ENCODE peak calls at places on chromosomes 5 and 9, in ten cellular contexts. F is choroid plexus epithelial cell; A is endodermal cell; J is CD4-positive, alpha-beta T cell; X is GM12864; D is OCI-LY7; P is AG10803; O is tibial artery; T is GM06990; Y is cardiac fibroblast. K is an unnamed sample.
A peak's percentile ranks its signal among the peaks of the same experiment; 100 is the strongest.

GRCh38 chr9:92686954-92687353 is 17.0 kb upstream of the IPPK start:
- DNase-seq in F (peak; percentile 16), A (peak; percentile 66), J (no peak), X (no peak), D (peak; percentile 35), P (no peak), O (no peak), T (no peak), Y (peak; percentile 8), K (no peak)

GRCh38 chr9:127049581-127049980 is 72.9 kb downstream of the ANGPTL2 start:
- DNase-seq in F (peak; percentile 14), A (peak; percentile 33), J (no peak), X (no peak), D (no peak), P (no peak), O (no peak), T (no peak), Y (peak; percentile 42), K (no peak)

GRCh38 chr5:40775846-40776657 is 20.3 kb upstream of the TTC33 start:
- DNase-seq in F (peak; percentile 43), A (no peak), J (no peak), X (no peak), D (no peak), P (no peak), O (no peak), T (no peak), Y (no peak), K (no peak)

GRCh38 chr9:107274953-107275422 is 8.1 kb upstream of the RAD23B start:
- DNase-seq in F (peak; percentile 99), A (no peak), J (no peak), X (no peak), D (no peak), P (peak; percentile 100), O (no peak), T (no peak), Y (peak; percentile 97), K (no peak)

GRCh38 chr5:163571755-163572154 is 66.3 kb downstream of the MAT2B start:
- DNase-seq in F (peak; percentile 82), A (no peak), J (no peak), X (no peak), D (no peak), P (peak; percentile 95), O (no peak), T (no peak), Y (peak; percentile 88), K (no peak)

GRCh38 chr5:110376281-110376916 is 350.1 kb downstream of the TMEM232 start:
- DNase-seq in F (no peak), A (no peak), J (no peak), X (no peak), D (no peak), P (peak; percentile 96), O (no peak), T (no peak), Y (no peak), K (no peak)

GRCh38 chr9:135341612-135342169 is 137.9 kb upstream of the PPP1R26 start:
- DNase-seq in F (no peak), A (peak; percentile 50), J (no peak), X (no peak), D (no peak), P (no peak), O (no peak), T (no peak), Y (no peak), K (no peak)

GRCh38 chr5:134063421-134063820 is 51.1 kb upstream of the TCF7 start:
- DNase-seq in F (no peak), A (no peak), J (no peak), X (no peak), D (no peak), P (no peak), O (no peak), T (no peak), Y (no peak), K (no peak)

GRCh38 chr5:102663771-102664530 is 91.2 kb upstream of the PAM start:
- DNase-seq in F (peak; percentile 37), A (no peak), J (no peak), X (no peak), D (no peak), P (peak; percentile 50), O (no peak), T (no peak), Y (no peak), K (no peak)

GRCh38 chr5:146020100-146020499 is 83.7 kb downstream of the SH3RF2 start:
- DNase-seq in F (no peak), A (no peak), J (no peak), X (no peak), D (no peak), P (no peak), O (no peak), T (no peak), Y (no peak), K (no peak)

GRCh38 chr5:91307023-91307422 is 76.1 kb downstream of the ARRDC3 start:
- DNase-seq in F (peak; percentile 36), A (no peak), J (no peak), X (no peak), D (no peak), P (peak; percentile 100), O (peak; percentile 74), T (no peak), Y (peak; percentile 96), K (no peak)

GRCh38 chr5:32098291-32098690 is 75.8 kb downstream of the GOLPH3 start:
- DNase-seq in F (peak; percentile 38), A (no peak), J (no peak), X (no peak), D (no peak), P (no peak), O (no peak), T (no peak), Y (peak; percentile 46), K (no peak)

DNA sequence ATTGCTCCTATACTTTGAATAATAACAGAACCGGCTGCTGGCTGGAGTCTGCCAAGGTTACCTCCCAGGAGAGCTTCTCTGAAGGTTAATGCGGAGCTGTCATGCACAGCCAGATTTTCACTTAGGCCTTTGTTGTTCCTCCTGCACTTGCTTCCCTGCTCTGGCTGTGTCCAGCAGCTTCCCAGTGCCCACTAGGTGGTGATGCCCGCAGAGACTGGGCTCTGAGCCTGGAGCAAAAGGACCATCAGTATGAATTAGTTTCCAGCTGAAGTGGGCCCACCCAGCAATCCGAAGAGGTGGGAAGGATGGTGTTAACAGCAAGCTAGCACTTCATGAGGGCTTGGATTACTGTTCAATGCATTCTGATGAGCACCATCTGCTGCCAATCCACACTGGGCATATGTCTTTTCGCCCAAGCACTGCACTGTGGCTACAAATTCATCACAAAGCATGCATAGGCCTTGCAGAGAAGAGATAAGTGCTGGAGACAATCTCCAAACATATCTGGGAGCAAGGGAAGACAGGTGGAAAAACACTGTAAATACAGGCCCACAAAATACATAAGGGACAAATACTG is 459.1 kb downstream of the SPOCK1 start:
- DNase-seq in F (no peak), A (no peak), J (no peak), X (no peak), D (no peak), P (no peak), O (no peak), T (no peak), Y (no peak), K (no peak)
- TF ChIP-seq CTCF in F (no peak), A (no peak), J (no peak), X (no peak), D (no peak), P (no peak), O (no peak), T (no peak), Y (no peak), K (no peak)

DNA sequence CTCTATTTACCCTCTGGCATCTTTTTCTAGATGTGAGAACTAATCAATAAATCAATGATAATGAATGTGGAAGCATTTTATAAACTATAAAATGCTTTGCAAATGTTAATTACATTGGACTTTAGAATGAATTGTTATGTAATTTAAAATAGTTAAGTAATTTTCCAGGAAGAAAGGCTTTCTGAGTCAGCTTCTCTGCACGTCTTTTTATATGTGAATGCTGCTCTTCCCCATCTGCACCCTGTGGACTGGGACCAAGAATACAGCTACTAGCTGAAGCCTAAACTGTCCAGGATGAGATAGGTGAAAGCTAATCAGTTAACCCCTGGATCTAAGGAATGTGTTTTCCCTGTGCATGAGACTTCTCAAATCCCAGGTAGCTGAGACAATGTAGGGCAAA is 292.9 kb downstream of the NR3C1 start:
- DNase-seq in F (peak; percentile 17), A (no peak), J (no peak), X (no peak), D (no peak), P (peak; percentile 39), O (no peak), T (no peak), Y (no peak), K (no peak)
- TF ChIP-seq CTCF in F (no peak), A (no peak), J (no peak), X (no peak), D (no peak), P (no peak), O (no peak), T (no peak), Y (no peak), K (no peak)

DNA sequence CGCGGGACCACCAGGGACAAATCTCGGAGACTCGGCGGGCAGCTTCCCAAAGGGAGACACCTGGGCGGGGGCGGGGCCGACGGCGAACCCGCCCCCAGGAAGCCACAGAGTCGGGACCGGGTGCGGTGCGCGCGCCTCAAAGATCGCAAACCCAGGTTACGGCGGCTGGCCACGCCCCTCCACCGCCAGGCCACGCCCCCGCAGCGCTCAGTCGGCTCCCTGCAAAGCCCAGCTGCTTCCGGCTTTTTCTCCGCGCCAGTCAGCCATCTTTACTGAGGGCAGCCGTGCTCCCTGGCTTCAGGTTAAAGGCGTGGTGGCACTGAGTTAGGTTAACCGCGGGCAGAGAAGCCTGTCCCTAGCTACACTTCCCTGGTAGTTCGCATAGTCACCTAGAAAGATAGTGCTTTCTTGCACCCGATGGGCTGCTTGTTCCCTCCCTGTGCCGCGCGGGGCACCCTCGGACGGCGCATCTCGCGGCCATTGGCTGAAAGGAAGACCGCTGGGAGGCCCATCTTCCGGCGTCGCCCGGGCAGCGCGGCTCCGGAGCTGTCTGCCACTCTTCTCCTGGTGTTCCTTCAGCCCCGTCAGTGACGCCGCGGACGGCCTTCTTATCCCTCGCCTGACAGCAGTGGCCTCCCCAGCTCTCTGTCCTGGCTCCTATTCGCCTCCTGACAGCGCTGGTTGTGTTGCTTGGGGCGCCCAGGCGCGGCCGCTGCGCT is at the start of gene TBC1D2:
- DNase-seq in F (peak; percentile 94), A (peak; percentile 99), J (peak; percentile 98), X (peak; percentile 86), D (peak; percentile 95), P (peak; percentile 92), O (peak; percentile 95), T (peak; percentile 96), Y (peak; percentile 96), K (peak; percentile 96)
- TF ChIP-seq CTCF in F (peak; percentile 41), A (peak; percentile 52), J (peak; percentile 11), X (peak; percentile 12), D (peak; percentile 51), P (peak; percentile 36), O (no peak), T (no peak), Y (peak; percentile 40), K (peak; percentile 9)

DNA sequence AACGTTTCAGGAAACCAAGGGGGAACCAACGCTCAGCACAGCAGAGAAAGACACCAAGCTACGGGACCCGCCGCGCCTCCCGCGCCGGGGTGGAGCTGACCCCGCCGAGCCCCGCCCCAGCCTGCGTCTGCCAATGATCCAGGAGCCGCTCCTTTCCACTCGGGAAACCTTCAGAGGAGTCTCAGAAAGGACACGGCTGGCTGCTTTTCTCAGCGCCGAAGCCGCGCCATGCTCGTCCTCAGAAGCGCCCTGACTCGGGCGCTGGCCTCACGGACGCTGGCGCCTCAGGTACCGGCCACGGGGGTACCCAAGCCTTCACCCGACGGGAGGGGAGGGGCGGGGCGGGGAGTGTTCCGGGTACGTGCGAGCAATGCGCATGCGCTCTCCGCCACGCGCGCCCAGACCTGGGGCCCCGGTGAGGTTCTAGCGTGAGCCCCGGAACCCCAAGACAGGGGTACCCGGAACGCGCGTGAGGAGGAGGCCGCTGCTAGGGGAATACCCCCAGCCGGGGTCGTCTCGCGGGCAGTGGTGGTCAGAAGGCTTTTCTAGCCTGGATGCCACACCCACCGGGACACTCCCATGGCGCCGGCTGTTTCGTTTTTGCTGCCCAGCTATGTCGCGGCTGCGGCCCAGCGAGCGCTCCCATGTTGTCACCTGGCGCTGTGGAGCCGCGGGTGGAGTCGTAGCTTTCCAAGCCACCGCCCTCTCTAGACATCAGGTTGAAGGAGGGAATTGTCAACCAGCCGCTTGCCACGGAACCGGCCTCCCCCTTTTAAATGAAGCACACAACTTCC is at the start of gene NIPSNAP3A:
- DNase-seq in F (peak; percentile 69), A (peak; percentile 93), J (peak; percentile 85), X (peak; percentile 51), D (peak; percentile 88), P (peak; percentile 60), O (peak; percentile 82), T (peak; percentile 92), Y (peak; percentile 72), K (peak; percentile 86)
- TF ChIP-seq CTCF in F (no peak), A (no peak), J (no peak), X (no peak), D (no peak), P (no peak), O (no peak), T (no peak), Y (no peak), K (peak; percentile 11)